ENCODE peak calls at places on chromosomes 16 and 17, in six cellular contexts. One of them, this sample, is unnamed.

GRCh38 chr16:85555549-85556455 is 57.3 kb upstream of the GSE1 start:
- DNase-seq in IMR-90: no peak
- DNase-seq in lower leg skin: no peak
- DNase-seq in endothelial cell of umbilical vein: no peak
- DNase-seq in suprapubic skin: no peak
- DNase-seq in prostate gland: no peak
- DNase-seq in this sample: no peak

GRCh38 chr17:34644941-34645550 is 65.7 kb downstream of the TMEM132E start:
- DNase-seq in prostate gland: no peak
- DNase-seq in lower leg skin: no peak
- DNase-seq in IMR-90: no peak
- DNase-seq in suprapubic skin: no peak
- DNase-seq in endothelial cell of umbilical vein: no peak
- DNase-seq in this sample: no peak

GRCh38 chr17:62565817-62566216 is 61.7 kb upstream of the MRC2 start:
- DNase-seq in prostate gland: no peak
- DNase-seq in suprapubic skin: no peak
- DNase-seq in endothelial cell of umbilical vein: peak; percentile 55
- DNase-seq in lower leg skin: no peak
- DNase-seq in IMR-90: peak; percentile 86
- DNase-seq in this sample: peak; percentile 61

GRCh38 chr16:87395181-87395842 is 3.2 kb downstream of the MAP1LC3B start:
- DNase-seq in suprapubic skin: peak; percentile 21
- DNase-seq in IMR-90: no peak
- DNase-seq in lower leg skin: peak; percentile 69
- DNase-seq in prostate gland: no peak
- DNase-seq in endothelial cell of umbilical vein: no peak
- DNase-seq in this sample: no peak

GRCh38 chr16:2838928-2839327 is 8.8 kb downstream of the ZG16B start:
- DNase-seq in lower leg skin: no peak
- DNase-seq in endothelial cell of umbilical vein: peak; percentile 70
- DNase-seq in IMR-90: peak; percentile 89
- DNase-seq in suprapubic skin: no peak
- DNase-seq in prostate gland: peak; percentile 56
- DNase-seq in this sample: peak; percentile 75

GRCh38 chr16:64455275-64455674 is 666.6 kb downstream of the CDH11 start:
- DNase-seq in prostate gland: no peak
- DNase-seq in suprapubic skin: no peak
- DNase-seq in endothelial cell of umbilical vein: peak; percentile 38
- DNase-seq in IMR-90: peak; percentile 53
- DNase-seq in lower leg skin: no peak
- DNase-seq in this sample: no peak

GRCh38 chr16:46632778-46633733 is 11.9 kb upstream of the SHCBP1 start:
- DNase-seq in endothelial cell of umbilical vein: no peak
- DNase-seq in prostate gland: no peak
- DNase-seq in lower leg skin: no peak
- DNase-seq in IMR-90: no peak
- DNase-seq in suprapubic skin: no peak
- DNase-seq in this sample: no peak

GRCh38 chr17:83035722-83036121 is 43.7 kb upstream of the METRNL start:
- DNase-seq in lower leg skin: peak; percentile 14
- DNase-seq in prostate gland: no peak
- DNase-seq in suprapubic skin: no peak
- DNase-seq in IMR-90: no peak
- DNase-seq in endothelial cell of umbilical vein: no peak
- DNase-seq in this sample: no peak

GRCh38 chr17:40075216-40076100 is 12.7 kb downstream of the THRA start:
- DNase-seq in suprapubic skin: no peak
- DNase-seq in prostate gland: peak; percentile 85
- DNase-seq in IMR-90: peak; percentile 48
- DNase-seq in lower leg skin: no peak
- DNase-seq in endothelial cell of umbilical vein: peak; percentile 63
- DNase-seq in this sample: no peak

GRCh38 chr17:8223356-8224063 is 13.1 kb upstream of the AURKB start:
- DNase-seq in prostate gland: peak; percentile 47
- DNase-seq in IMR-90: peak; percentile 47
- DNase-seq in endothelial cell of umbilical vein: no peak
- DNase-seq in lower leg skin: peak; percentile 94
- DNase-seq in suprapubic skin: peak; percentile 85
- DNase-seq in this sample: no peak

GRCh38 chr17:61583242-61583641 is 7.8 kb downstream of the NACA2 start:
- DNase-seq in suprapubic skin: no peak
- DNase-seq in lower leg skin: no peak
- DNase-seq in endothelial cell of umbilical vein: peak; percentile 36
- DNase-seq in IMR-90: peak; percentile 83
- DNase-seq in prostate gland: no peak
- DNase-seq in this sample: peak; percentile 45

GRCh38 chr16:85443116-85443515 is 170.0 kb upstream of the GSE1 start:
- DNase-seq in suprapubic skin: no peak
- DNase-seq in endothelial cell of umbilical vein: no peak
- DNase-seq in IMR-90: no peak
- DNase-seq in lower leg skin: no peak
- DNase-seq in prostate gland: no peak
- DNase-seq in this sample: no peak

GRCh38 chr17:57898487-57899311 is 48.9 kb upstream of the MRPS23 start:
- DNase-seq in prostate gland: peak; percentile 51
- DNase-seq in suprapubic skin: no peak
- DNase-seq in IMR-90: peak; percentile 49
- DNase-seq in endothelial cell of umbilical vein: no peak
- DNase-seq in lower leg skin: peak; percentile 91
- DNase-seq in this sample: no peak

DNA sequence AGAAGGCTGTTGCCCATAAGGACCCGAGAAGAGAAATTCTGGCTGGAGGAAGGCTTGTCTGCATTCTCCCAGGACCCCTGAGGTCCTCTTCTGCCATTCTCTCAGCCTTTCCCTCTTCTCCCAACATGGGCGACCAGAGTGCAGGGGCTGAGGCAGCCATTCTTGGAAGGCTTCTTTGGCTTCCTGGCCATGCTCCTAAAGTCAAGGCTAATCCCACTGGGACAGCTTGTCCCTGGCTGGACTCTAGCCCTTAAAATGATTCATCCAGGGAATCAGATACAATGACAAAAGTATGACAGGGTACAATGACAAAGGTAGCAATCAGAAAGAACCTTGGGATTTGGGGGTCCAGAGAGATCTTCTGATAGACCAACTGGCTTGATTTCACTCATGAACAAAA is 26.8 kb downstream of the SRL start:
- DNase-seq in IMR-90: no peak
- DNase-seq in lower leg skin: no peak
- DNase-seq in prostate gland: no peak
- DNase-seq in suprapubic skin: no peak
- DNase-seq in endothelial cell of umbilical vein: no peak
- DNase-seq in this sample: no peak
- TF ChIP-seq POLR2A in IMR-90: no peak
- TF ChIP-seq POLR2A in lower leg skin: no peak
- TF ChIP-seq POLR2A in prostate gland: no peak
- TF ChIP-seq POLR2A in suprapubic skin: no peak
- TF ChIP-seq POLR2A in endothelial cell of umbilical vein: no peak
- TF ChIP-seq POLR2A in this sample: no peak

DNA sequence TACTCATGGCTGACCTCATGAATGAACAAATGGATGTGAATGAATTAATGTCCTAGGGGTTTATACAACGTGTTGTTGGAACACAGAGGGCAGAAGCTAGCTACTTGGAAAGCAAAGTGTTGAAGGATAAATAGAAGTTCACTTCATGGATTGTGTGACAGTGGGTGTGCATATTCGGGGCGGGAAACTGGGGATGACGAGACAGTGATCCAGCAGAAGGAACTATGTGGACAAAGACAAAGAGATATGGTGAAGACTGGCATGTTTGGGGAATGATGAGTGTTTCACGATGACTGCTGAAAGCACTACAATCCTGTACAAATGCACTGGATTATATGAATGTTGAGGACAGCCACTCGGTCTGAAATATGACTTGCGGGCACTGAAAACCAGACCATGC is 250.5 kb upstream of the C16orf82 start:
- DNase-seq in suprapubic skin: no peak
- DNase-seq in lower leg skin: peak; percentile 17
- DNase-seq in endothelial cell of umbilical vein: no peak
- DNase-seq in prostate gland: no peak
- DNase-seq in IMR-90: no peak
- DNase-seq in this sample: no peak
- TF ChIP-seq POLR2A in suprapubic skin: no peak
- TF ChIP-seq POLR2A in lower leg skin: no peak
- TF ChIP-seq POLR2A in endothelial cell of umbilical vein: no peak
- TF ChIP-seq POLR2A in prostate gland: no peak
- TF ChIP-seq POLR2A in IMR-90: no peak
- TF ChIP-seq POLR2A in this sample: no peak

GRCh38 chr17:37489197-37490001 is at the start of gene DUSP14:
- DNase-seq in IMR-90: peak; percentile 77
- DNase-seq in suprapubic skin: peak; percentile 84
- DNase-seq in endothelial cell of umbilical vein: peak; percentile 80
- DNase-seq in prostate gland: peak; percentile 80
- DNase-seq in lower leg skin: peak; percentile 95
- DNase-seq in this sample: peak; percentile 82
- TF ChIP-seq POLR2A in IMR-90: peak; percentile 78
- TF ChIP-seq POLR2A in suprapubic skin: no peak
- TF ChIP-seq POLR2A in endothelial cell of umbilical vein: peak; percentile 81
- TF ChIP-seq POLR2A in prostate gland: peak; percentile 65
- TF ChIP-seq POLR2A in lower leg skin: no peak
- TF ChIP-seq POLR2A in this sample: peak; percentile 83

GRCh38 chr16:67883872-67884261 is 818 bp upstream of the NRN1L start:
- DNase-seq in lower leg skin: peak; percentile 87
- DNase-seq in endothelial cell of umbilical vein: peak; percentile 48
- DNase-seq in prostate gland: peak; percentile 62
- DNase-seq in suprapubic skin: no peak
- DNase-seq in IMR-90: peak; percentile 26
- DNase-seq in this sample: peak; percentile 49

GRCh38 chr16:67880584-67880983 is 4.1 kb upstream of the NRN1L start:
- DNase-seq in suprapubic skin: no peak
- DNase-seq in prostate gland: no peak
- DNase-seq in IMR-90: no peak
- DNase-seq in lower leg skin: no peak
- DNase-seq in endothelial cell of umbilical vein: no peak
- DNase-seq in this sample: no peak

GRCh38 chr16:67883146-67883871 is 1.4 kb upstream of the NRN1L start:
- DNase-seq in prostate gland: no peak
- DNase-seq in endothelial cell of umbilical vein: no peak
- DNase-seq in IMR-90: no peak
- DNase-seq in suprapubic skin: no peak
- DNase-seq in lower leg skin: no peak
- DNase-seq in this sample: no peak

GRCh38 chr16:67881557-67882220 is 3.0 kb upstream of the NRN1L start:
- DNase-seq in prostate gland: no peak
- DNase-seq in suprapubic skin: no peak
- DNase-seq in endothelial cell of umbilical vein: no peak
- DNase-seq in IMR-90: no peak
- DNase-seq in lower leg skin: no peak
- DNase-seq in this sample: no peak

DNA sequence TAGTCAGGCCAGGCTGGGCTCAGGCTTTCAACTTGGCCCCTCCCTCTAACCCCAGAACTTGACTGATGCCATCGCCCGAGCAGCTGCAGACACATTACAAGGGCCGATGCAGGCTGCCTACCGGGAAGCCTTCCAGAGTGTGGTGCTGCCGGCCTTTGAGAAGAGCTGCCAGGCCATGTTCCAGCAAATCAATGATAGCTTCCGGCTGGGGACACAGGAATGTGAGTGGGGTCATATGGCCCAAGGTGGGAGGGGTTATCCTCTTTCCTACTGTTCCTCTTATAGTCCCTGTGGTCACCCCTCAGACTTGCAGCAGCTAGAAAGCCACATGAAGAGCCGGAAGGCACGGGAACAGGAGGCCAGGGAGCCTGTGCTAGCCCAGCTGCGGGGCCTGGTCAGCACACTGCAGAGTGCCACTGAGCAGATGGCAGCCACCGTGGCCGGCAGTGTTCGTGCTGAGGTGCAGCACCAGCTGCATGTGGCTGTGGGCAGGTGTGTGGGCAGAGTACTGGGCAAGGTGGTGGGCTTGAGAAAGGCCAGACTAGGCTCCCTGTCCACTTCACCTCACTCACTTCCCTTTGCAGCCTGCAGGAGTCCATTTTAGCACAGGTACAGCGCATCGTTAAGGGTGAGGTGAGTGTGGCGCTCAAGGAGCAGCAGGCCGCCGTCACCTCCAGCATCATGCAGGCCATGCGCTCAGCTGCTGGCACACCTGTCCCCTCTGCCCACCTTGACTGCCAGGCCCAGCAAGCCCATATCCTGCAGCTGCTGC is 2.1 kb upstream of the NRN1L start:
- DNase-seq in suprapubic skin: no peak
- DNase-seq in IMR-90: no peak
- DNase-seq in prostate gland: no peak
- DNase-seq in endothelial cell of umbilical vein: no peak
- DNase-seq in lower leg skin: no peak
- DNase-seq in this sample: no peak
- TF ChIP-seq POLR2A in suprapubic skin: no peak
- TF ChIP-seq POLR2A in IMR-90: no peak
- TF ChIP-seq POLR2A in prostate gland: no peak
- TF ChIP-seq POLR2A in endothelial cell of umbilical vein: no peak
- TF ChIP-seq POLR2A in lower leg skin: no peak
- TF ChIP-seq POLR2A in this sample: no peak

DNA sequence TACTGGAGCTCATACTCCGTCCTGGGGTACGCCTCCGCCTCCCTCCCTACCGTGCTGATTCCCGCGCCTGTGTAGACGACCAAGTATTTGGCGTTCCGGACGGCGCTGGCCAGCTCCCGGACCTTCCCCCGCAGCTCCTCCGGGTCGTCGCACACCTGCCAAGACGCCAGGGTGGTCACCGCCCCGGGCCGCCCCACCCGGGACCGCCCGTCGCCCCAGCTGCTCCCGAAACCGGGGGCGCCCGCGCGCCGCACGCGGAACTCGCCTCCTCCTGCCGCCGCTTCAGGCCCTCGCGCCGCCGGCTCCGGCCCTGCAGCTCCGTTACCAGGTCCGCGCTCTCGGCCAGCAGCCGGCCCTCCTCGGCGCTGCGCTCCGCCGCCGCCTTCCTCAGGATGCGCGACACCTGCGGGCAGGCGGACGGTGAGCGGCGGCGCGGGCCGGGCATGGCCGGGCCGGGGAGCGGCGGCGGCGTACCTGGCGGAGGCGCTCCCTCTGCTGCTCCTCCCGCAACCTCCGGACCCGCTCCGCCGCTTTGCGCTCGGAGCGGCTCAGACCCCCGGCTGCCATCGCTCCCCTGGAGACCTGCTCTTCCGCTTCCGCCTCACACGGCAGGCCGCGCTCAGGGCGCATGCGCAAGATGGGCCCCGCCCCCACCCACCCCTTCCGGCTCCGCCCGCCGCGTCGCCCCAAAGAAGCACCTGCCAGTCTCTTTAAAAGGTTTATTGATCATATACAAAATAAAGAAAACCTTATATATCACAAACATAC is at the start of gene SIRT7:
- DNase-seq in endothelial cell of umbilical vein: peak; percentile 74
- DNase-seq in lower leg skin: peak; percentile 92
- DNase-seq in suprapubic skin: no peak
- DNase-seq in IMR-90: peak; percentile 58
- DNase-seq in prostate gland: peak; percentile 64
- DNase-seq in this sample: peak; percentile 97
- TF ChIP-seq POLR2A in endothelial cell of umbilical vein: peak; percentile 54
- TF ChIP-seq POLR2A in lower leg skin: no peak
- TF ChIP-seq POLR2A in suprapubic skin: peak; percentile 50
- TF ChIP-seq POLR2A in IMR-90: no peak
- TF ChIP-seq POLR2A in prostate gland: peak; percentile 60
- TF ChIP-seq POLR2A in this sample: peak; percentile 65

This sample was measured in H54.